ENCODE peak calls at places on chromosomes 4 and X, in eight cellular contexts. One of them, this sample, is unnamed. For H3K27me3, the result is how much of the 10 kb centered on the place peaks cover.

GRCh38 chr4:7390366-7390765 is 44.4 kb downstream of the PSAPL1 start:
- DNase-seq in heart left ventricle: peak
- DNase-seq in upper lobe of left lung: no peak
- DNase-seq in brain microvascular endothelial cell: no peak
- DNase-seq in neural progenitor cell: no peak
- DNase-seq in testis: no peak
- DNase-seq in IMR-90: no peak
- DNase-seq in cardiac muscle cell: no peak
- DNase-seq in this sample: no peak

GRCh38 chrX:154397888-154398667 is at the start of gene RPL10:
- DNase-seq in heart left ventricle: peak
- DNase-seq in upper lobe of left lung: peak
- DNase-seq in brain microvascular endothelial cell: peak
- DNase-seq in neural progenitor cell: peak
- DNase-seq in testis: peak
- DNase-seq in IMR-90: peak
- DNase-seq in cardiac muscle cell: peak
- DNase-seq in this sample: peak

GRCh38 chr4:113411496-113411938 is 350.0 kb downstream of the CAMK2D start:
- DNase-seq in heart left ventricle: peak
- DNase-seq in upper lobe of left lung: peak
- DNase-seq in brain microvascular endothelial cell: peak
- DNase-seq in neural progenitor cell: no peak
- DNase-seq in testis: no peak
- DNase-seq in IMR-90: peak
- DNase-seq in cardiac muscle cell: no peak
- DNase-seq in this sample: no peak

GRCh38 chr4:153937289-153937688 is 148.4 kb upstream of the SFRP2 start:
- DNase-seq in heart left ventricle: no peak
- DNase-seq in upper lobe of left lung: no peak
- DNase-seq in brain microvascular endothelial cell: no peak
- DNase-seq in neural progenitor cell: no peak
- DNase-seq in testis: no peak
- DNase-seq in IMR-90: no peak
- DNase-seq in cardiac muscle cell: no peak
- DNase-seq in this sample: no peak

GRCh38 chr4:6222761-6223292 is 22.5 kb upstream of the JAKMIP1 start:
- DNase-seq in heart left ventricle: no peak
- DNase-seq in upper lobe of left lung: no peak
- DNase-seq in brain microvascular endothelial cell: no peak
- DNase-seq in neural progenitor cell: peak
- DNase-seq in testis: peak
- DNase-seq in IMR-90: no peak
- DNase-seq in cardiac muscle cell: peak
- DNase-seq in this sample: no peak

GRCh38 chr4:19748470-19748869 is 503.2 kb upstream of the SLIT2 start:
- DNase-seq in heart left ventricle: peak
- DNase-seq in upper lobe of left lung: peak
- DNase-seq in brain microvascular endothelial cell: peak
- DNase-seq in neural progenitor cell: no peak
- DNase-seq in testis: peak
- DNase-seq in IMR-90: peak
- DNase-seq in cardiac muscle cell: no peak
- DNase-seq in this sample: no peak

GRCh38 chrX:136823175-136823574 is 42.4 kb upstream of the ARHGEF6 start:
- DNase-seq in heart left ventricle: no peak
- DNase-seq in upper lobe of left lung: no peak
- DNase-seq in brain microvascular endothelial cell: peak
- DNase-seq in neural progenitor cell: no peak
- DNase-seq in testis: no peak
- DNase-seq in IMR-90: peak
- DNase-seq in cardiac muscle cell: no peak
- DNase-seq in this sample: no peak

GRCh38 chr4:7957113-7957656 is 17.5 kb upstream of the AFAP1 start:
- DNase-seq in heart left ventricle: no peak
- DNase-seq in upper lobe of left lung: no peak
- DNase-seq in brain microvascular endothelial cell: no peak
- DNase-seq in neural progenitor cell: no peak
- DNase-seq in testis: no peak
- DNase-seq in IMR-90: peak
- DNase-seq in cardiac muscle cell: no peak
- DNase-seq in this sample: no peak

GRCh38 chr4:2928242-2929155 is 34.7 kb downstream of the NOP14 start:
- DNase-seq in heart left ventricle: no peak
- DNase-seq in upper lobe of left lung: peak
- DNase-seq in brain microvascular endothelial cell: no peak
- DNase-seq in neural progenitor cell: no peak
- DNase-seq in testis: no peak
- DNase-seq in IMR-90: no peak
- DNase-seq in cardiac muscle cell: no peak
- DNase-seq in this sample: no peak

GRCh38 chr4:23337292-23337691 is 552.6 kb downstream of the PPARGC1A start:
- DNase-seq in heart left ventricle: no peak
- DNase-seq in upper lobe of left lung: no peak
- DNase-seq in brain microvascular endothelial cell: no peak
- DNase-seq in neural progenitor cell: peak
- DNase-seq in testis: no peak
- DNase-seq in IMR-90: no peak
- DNase-seq in cardiac muscle cell: peak
- DNase-seq in this sample: no peak

GRCh38 chr4:23333556-23333945 is 556.3 kb downstream of the PPARGC1A start:
- DNase-seq in heart left ventricle: no peak
- DNase-seq in upper lobe of left lung: no peak
- DNase-seq in brain microvascular endothelial cell: no peak
- DNase-seq in neural progenitor cell: no peak
- DNase-seq in testis: no peak
- DNase-seq in IMR-90: peak
- DNase-seq in cardiac muscle cell: no peak
- DNase-seq in this sample: no peak

GRCh38 chr4:23332266-23332665 is 557.6 kb downstream of the PPARGC1A start:
- DNase-seq in heart left ventricle: no peak
- DNase-seq in upper lobe of left lung: no peak
- DNase-seq in brain microvascular endothelial cell: no peak
- DNase-seq in neural progenitor cell: peak
- DNase-seq in testis: no peak
- DNase-seq in IMR-90: no peak
- DNase-seq in cardiac muscle cell: no peak
- DNase-seq in this sample: no peak

DNA sequence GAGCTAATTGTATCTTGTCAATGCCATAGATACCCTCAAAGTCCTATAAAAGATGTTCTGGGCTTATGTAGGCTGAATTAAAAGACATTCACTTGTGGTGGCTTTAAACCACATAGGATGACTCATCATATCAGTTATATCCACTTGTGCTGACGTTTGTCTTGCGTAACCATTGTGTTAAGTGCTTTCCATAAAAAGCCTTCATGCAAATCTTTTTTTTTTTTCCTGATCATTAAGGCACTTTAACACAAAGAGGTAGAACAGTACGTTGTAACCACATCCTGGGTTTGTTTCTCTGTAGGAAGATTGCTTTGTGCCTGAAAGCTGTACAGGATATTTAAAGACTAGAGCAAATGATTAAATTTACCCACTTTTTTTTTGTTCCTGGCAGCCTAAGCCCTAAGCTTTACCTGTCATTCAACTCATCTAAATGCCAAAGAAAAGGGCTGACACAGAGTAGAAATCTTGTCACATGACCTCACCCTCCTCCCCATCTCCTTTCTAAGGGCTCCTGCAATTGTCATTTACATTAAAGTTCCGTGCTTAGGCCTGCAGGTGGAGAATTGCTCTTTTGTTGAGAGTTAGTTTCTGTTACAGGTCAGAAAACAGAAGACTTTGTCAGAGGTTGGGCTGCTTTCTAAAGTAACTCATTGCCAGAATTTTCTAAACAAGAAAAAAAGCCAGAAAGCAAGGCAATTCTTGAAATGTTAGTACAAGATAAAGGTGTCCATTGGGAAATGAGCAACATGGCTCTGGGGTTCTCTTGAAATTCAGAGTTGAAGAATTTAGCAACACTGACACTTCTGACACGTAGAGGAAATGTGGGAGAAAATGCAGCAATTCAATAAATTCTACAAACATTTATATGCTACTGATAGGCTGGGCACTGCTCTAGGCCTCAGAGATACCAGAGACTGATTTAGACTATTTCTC is 555.6 kb downstream of the PPARGC1A start:
- DNase-seq in heart left ventricle: no peak
- DNase-seq in upper lobe of left lung: peak
- DNase-seq in brain microvascular endothelial cell: peak
- DNase-seq in neural progenitor cell: peak
- DNase-seq in testis: no peak
- DNase-seq in IMR-90: peak
- DNase-seq in cardiac muscle cell: peak
- DNase-seq in this sample: peak
- TF ChIP-seq CTCF in heart left ventricle: no peak
- TF ChIP-seq CTCF in upper lobe of left lung: no peak
- TF ChIP-seq CTCF in brain microvascular endothelial cell: peak
- TF ChIP-seq CTCF in neural progenitor cell: peak
- TF ChIP-seq CTCF in testis: no peak
- TF ChIP-seq CTCF in IMR-90: no peak
- TF ChIP-seq CTCF in cardiac muscle cell: peak
- TF ChIP-seq CTCF in this sample: peak

DNA sequence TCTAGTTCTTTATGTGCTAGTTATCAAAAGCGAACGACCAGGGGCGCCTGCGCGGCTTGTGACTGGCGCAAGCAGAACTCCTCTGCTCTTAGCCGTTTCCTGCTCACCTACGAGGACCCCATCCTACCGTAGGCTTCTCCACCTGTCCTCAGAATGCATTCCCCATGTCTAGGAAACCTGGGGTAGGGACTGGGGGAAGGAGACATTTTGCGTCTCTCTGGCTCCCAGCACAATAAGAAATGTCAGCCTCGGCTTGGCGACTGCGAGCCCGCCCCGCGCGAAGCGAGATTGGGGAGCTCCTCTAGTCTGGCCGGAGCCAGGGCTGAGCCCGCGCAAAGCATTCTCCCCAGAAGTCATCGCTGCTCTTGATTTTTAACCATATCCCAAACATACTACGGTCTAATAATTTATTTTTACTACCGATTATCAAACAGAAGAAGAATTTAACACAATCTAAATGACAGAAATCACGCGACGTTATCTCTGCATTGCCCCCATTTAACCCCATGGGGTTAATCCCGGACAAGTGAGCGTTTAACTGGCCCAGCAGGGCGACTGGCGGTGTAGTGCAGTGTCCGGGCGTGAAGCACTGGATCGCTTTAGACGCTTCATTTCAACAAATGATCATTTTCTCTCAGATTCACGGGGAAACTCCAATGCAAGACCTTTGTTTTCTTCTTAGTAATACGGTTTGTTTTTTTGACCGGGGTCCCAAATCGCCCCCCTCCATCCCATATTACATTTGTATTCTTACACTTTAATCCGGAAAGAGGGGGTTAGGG is 7.9 kb upstream of the PITX2 start:
- DNase-seq in heart left ventricle: no peak
- DNase-seq in upper lobe of left lung: no peak
- DNase-seq in brain microvascular endothelial cell: no peak
- DNase-seq in neural progenitor cell: peak
- DNase-seq in testis: no peak
- DNase-seq in IMR-90: no peak
- DNase-seq in cardiac muscle cell: no peak
- DNase-seq in this sample: no peak
- H3K27me3 ChIP-seq in heart left ventricle: half or more
- H3K27me3 ChIP-seq in upper lobe of left lung: under half
- H3K27me3 ChIP-seq in brain microvascular endothelial cell: half or more
- H3K27me3 ChIP-seq in neural progenitor cell: half or more
- H3K27me3 ChIP-seq in testis: under half
- H3K27me3 ChIP-seq in IMR-90: half or more
- H3K27me3 ChIP-seq in cardiac muscle cell: half or more
- H3K27me3 ChIP-seq in this sample: half or more

GRCh38 chrX:46588263-46588662 is 14.7 kb downstream of the CHST7 start:
- DNase-seq in heart left ventricle: peak
- DNase-seq in upper lobe of left lung: no peak
- DNase-seq in brain microvascular endothelial cell: peak
- DNase-seq in neural progenitor cell: no peak
- DNase-seq in testis: peak
- DNase-seq in IMR-90: peak
- DNase-seq in cardiac muscle cell: no peak
- DNase-seq in this sample: peak
- H3K27ac ChIP-seq in heart left ventricle: peak
- H3K27ac ChIP-seq in upper lobe of left lung: no peak
- H3K27ac ChIP-seq in brain microvascular endothelial cell: peak
- H3K27ac ChIP-seq in neural progenitor cell: no peak
- H3K27ac ChIP-seq in testis: peak
- H3K27ac ChIP-seq in IMR-90: peak
- H3K27ac ChIP-seq in cardiac muscle cell: no peak
- H3K27ac ChIP-seq in this sample: no peak

GRCh38 chr4:157509286-157509685 is 288.8 kb downstream of the GRIA2 start:
- DNase-seq in heart left ventricle: no peak
- DNase-seq in upper lobe of left lung: no peak
- DNase-seq in brain microvascular endothelial cell: no peak
- DNase-seq in neural progenitor cell: no peak
- DNase-seq in testis: no peak
- DNase-seq in IMR-90: no peak
- DNase-seq in cardiac muscle cell: no peak
- DNase-seq in this sample: no peak

GRCh38 chr4:157514711-157515110 is 294.2 kb downstream of the GRIA2 start:
- DNase-seq in heart left ventricle: no peak
- DNase-seq in upper lobe of left lung: no peak
- DNase-seq in brain microvascular endothelial cell: no peak
- DNase-seq in neural progenitor cell: peak
- DNase-seq in testis: peak
- DNase-seq in IMR-90: no peak
- DNase-seq in cardiac muscle cell: peak
- DNase-seq in this sample: no peak
- TF ChIP-seq CTCF in heart left ventricle: no peak
- TF ChIP-seq CTCF in upper lobe of left lung: no peak
- TF ChIP-seq CTCF in brain microvascular endothelial cell: peak
- TF ChIP-seq CTCF in neural progenitor cell: peak
- TF ChIP-seq CTCF in testis: peak
- TF ChIP-seq CTCF in IMR-90: no peak
- TF ChIP-seq CTCF in cardiac muscle cell: peak
- TF ChIP-seq CTCF in this sample: no peak

DNA sequence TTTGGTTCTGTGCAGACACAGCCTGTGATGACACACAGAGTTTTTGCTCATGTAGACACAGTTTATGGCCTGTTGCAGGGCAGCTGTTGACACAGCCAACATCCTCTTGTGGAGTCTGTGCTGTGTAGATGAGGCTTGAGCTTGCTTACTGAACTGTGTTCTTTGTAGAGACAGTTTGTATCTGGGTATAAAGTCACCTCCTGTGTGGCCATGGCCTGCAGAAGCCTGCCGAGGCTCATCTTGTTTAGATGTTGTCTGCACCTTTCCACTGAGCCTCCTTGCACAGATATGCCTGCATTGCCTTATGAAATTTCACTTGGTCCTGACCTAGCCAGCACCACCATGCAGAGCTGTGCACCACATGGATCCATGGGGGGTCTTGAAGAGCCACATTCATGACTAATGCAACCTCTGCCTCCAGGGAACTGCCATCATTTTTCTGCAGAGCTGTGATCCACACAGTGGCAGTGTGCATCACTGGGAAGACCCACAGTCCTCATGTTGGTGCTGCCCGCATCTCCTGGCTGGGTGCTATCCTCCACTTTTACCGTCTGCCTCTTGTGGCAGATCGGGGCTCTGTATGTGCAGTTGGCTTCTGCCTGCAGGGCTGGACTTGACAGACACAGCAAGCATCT is 198.0 kb upstream of the MAMLD1 start:
- DNase-seq in heart left ventricle: no peak
- DNase-seq in upper lobe of left lung: no peak
- DNase-seq in brain microvascular endothelial cell: no peak
- DNase-seq in neural progenitor cell: no peak
- DNase-seq in testis: no peak
- DNase-seq in IMR-90: no peak
- DNase-seq in cardiac muscle cell: no peak
- DNase-seq in this sample: no peak
- H3K27me3 ChIP-seq in heart left ventricle: under half
- H3K27me3 ChIP-seq in upper lobe of left lung: under half
- H3K27me3 ChIP-seq in brain microvascular endothelial cell: under half
- H3K27me3 ChIP-seq in neural progenitor cell: under half
- H3K27me3 ChIP-seq in testis: under half
- H3K27me3 ChIP-seq in IMR-90: under half
- H3K27me3 ChIP-seq in cardiac muscle cell: under half
- H3K27me3 ChIP-seq in this sample: under half

This sample was measured in CD4-positive, alpha-beta T cell.